ENCODE peak calls at places on chromosomes 13 and 19, in six cellular contexts. R is HT1080; L is pancreas; U is fibroblast of mammary gland; J is substantia nigra; M is stimulated activated CD4-positive, alpha-beta T cell treated with anti-CD3 and anti-CD28 coated beads, Interleukin-4, amount 100 ng/mL, for 24 hours. K is an unnamed sample.
A peak's percentile ranks its signal among the peaks of the same experiment; 100 is the strongest.

GRCh38 chr19:38851622-38852230 is 1.9 kb upstream of the HNRNPL start:
- DNase-seq in R (peak; percentile 80), L (peak; percentile 97), U (peak; percentile 84), J (peak; percentile 84), M (peak; percentile 92), K (peak; percentile 96)

GRCh38 chr13:95343944-95344343 is 42.7 kb upstream of the ABCC4 start:
- DNase-seq in R (no peak), L (no peak), U (no peak), J (no peak), M (no peak), K (no peak)

GRCh38 chr19:38290631-38291147 is 13.4 kb upstream of the C19orf33 start:
- DNase-seq in R (peak; percentile 89), L (peak; percentile 83), U (peak; percentile 94), J (no peak), M (no peak), K (no peak)

GRCh38 chr13:72523049-72523448 is 204.4 kb downstream of the MZT1 start:
- DNase-seq in R (no peak), L (no peak), U (no peak), J (no peak), M (no peak), K (no peak)

GRCh38 chr13:20465218-20465879 is 60.3 kb downstream of the CRYL1 start:
- DNase-seq in R (no peak), L (no peak), U (no peak), J (no peak), M (no peak), K (no peak)

GRCh38 chr19:5078666-5079409 is 109.9 kb downstream of the KDM4B start:
- DNase-seq in R (no peak), L (no peak), U (no peak), J (no peak), M (no peak), K (no peak)

GRCh38 chr13:45296259-45296658 is 44.7 kb downstream of the TPT1 start:
- DNase-seq in R (no peak), L (no peak), U (no peak), J (no peak), M (no peak), K (no peak)

GRCh38 chr19:50558449-50558848 is 9.8 kb downstream of the LRRC4B start:
- DNase-seq in R (no peak), L (no peak), U (no peak), J (no peak), M (no peak), K (no peak)

GRCh38 chr13:112733661-112734379 is 44.0 kb downstream of the ATP11A start:
- DNase-seq in R (no peak), L (no peak), U (no peak), J (no peak), M (no peak), K (no peak)

GRCh38 chr13:60213236-60213746 is 49.6 kb upstream of the DIAPH3 start:
- DNase-seq in R (no peak), L (no peak), U (no peak), J (no peak), M (no peak), K (no peak)

GRCh38 chr19:36635342-36635741 is 30.2 kb downstream of the ZNF382 start:
- DNase-seq in R (no peak), L (no peak), U (no peak), J (no peak), M (no peak), K (no peak)

GRCh38 chr13:20118268-20119140 is 42.3 kb downstream of the GJA3 start:
- DNase-seq in R (no peak), L (peak; percentile 86), U (peak; percentile 43), J (peak; percentile 59), M (peak; percentile 7), K (peak; percentile 73)

GRCh38 chr13:33034897-33035296 is 18.7 kb downstream of the KL start:
- DNase-seq in R (no peak), L (no peak), U (peak; percentile 9), J (no peak), M (no peak), K (no peak)